ENCODE peak calls at places on chromosomes 12 and 14, in six cellular contexts. V, T, O, G, W and M are unnamed samples. For H3K36me3, the result is how much of the 10 kb centered on the place peaks cover.

GRCh38 chr12:28742791-28743190 is 406.3 kb upstream of the FAR2 start:
- DNase-seq in V (no peak), T (no peak), O (no peak), G (no peak), W (peak), M (no peak)

GRCh38 chr14:20986811-20987210 is 3.0 kb upstream of the METTL17 start:
- DNase-seq in V (no peak), T (no peak), O (no peak), G (no peak), W (peak), M (no peak)

GRCh38 chr12:9651265-9651729 is 18.2 kb upstream of the CLEC2D start:
- DNase-seq in V (no peak), T (no peak), O (no peak), G (no peak), W (peak), M (no peak)

GRCh38 chr14:103693514-103693913 is 21.7 kb downstream of the XRCC3 start:
- DNase-seq in V (peak), T (no peak), O (no peak), G (no peak), W (peak), M (no peak)

GRCh38 chr12:95653761-95654546 is 102.7 kb upstream of the USP44 start:
- DNase-seq in V (no peak), T (no peak), O (no peak), G (no peak), W (peak), M (peak)

GRCh38 chr12:4579305-4580097 is 17.5 kb downstream of the DYRK4 start:
- DNase-seq in V (peak), T (peak), O (peak), G (no peak), W (no peak), M (peak)

GRCh38 chr14:96816281-96816680 is 19.1 kb downstream of the VRK1 start:
- DNase-seq in V (no peak), T (no peak), O (no peak), G (no peak), W (no peak), M (no peak)

GRCh38 chr14:102622262-102622885 is 29.9 kb downstream of the RCOR1 start:
- DNase-seq in V (no peak), T (peak), O (no peak), G (no peak), W (no peak), M (no peak)

DNA sequence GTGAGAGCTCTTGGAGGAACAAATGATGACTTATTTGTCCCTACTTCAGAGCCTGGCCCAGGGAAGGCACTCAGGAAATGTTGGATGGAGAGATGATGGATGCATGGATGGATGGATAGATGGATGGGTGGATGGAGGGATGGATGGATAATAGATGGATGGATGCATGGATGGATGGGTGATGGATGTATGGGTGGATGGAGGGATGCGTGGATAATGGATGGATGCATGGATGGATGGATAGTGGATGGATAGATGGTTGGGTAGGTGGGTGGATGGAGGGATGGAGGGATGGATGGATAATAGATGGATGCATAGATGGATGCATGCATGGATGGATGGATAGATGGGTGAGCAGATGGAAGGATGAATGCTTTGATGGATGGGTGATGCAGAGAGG is 23.2 kb downstream of the GPR68 start:
- DNase-seq in V (no peak), T (no peak), O (no peak), G (no peak), W (no peak), M (no peak)
- H3K36me3 ChIP-seq in V (under half), T (under half), O (under half), G (under half), W (under half), M (under half)

DNA sequence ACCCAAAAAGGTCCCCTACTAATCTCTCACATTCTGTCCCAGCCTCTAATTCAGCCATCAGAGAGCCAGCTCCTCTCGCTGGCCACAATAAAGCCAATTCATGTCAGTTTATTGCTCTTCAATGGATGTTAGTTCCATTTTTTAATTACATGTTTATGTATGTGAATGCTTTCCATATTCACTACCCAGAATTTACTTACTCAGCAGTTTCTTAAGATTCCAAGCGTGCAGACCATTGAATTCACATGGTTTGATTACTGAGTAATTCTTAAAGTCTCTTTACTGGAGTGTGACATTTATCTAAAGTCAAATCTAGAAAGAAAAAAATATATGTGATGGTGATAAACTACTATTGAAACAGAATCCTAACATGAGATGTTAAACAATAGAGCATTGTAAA is 102.2 kb downstream of the LLPH start:
- DNase-seq in V (no peak), T (no peak), O (no peak), G (no peak), W (no peak), M (no peak)
- H3K36me3 ChIP-seq in V (under half), T (under half), O (under half), G (under half), W (under half), M (under half)

DNA sequence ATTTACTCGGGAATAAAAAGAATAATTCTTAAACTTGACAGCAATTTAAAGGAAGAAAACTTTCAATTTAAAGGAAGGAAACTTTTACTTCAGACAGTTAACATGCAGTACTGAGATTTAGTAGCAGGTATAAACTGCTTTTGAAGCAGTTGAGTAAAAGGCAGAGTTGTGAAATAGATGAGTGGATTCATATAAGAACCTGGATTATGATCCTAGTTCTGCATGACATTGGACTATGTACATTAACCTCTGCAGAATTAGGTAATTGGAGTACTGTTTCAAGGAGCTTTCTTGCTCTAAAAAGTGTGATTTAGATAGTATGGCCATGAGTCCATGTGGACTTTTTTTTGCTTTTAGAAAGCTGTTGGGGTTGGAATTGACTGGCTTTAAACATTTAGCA is 29.7 kb downstream of the ATP2A2 start:
- DNase-seq in V (no peak), T (no peak), O (no peak), G (no peak), W (no peak), M (no peak)
- H3K36me3 ChIP-seq in V (under half), T (under half), O (under half), G (under half), W (under half), M (under half)

GRCh38 chr14:30648471-30648870 is 26.4 kb downstream of the SCFD1 start:
- DNase-seq in V (no peak), T (no peak), O (no peak), G (no peak), W (no peak), M (no peak)
- H3K36me3 ChIP-seq in V (under half), T (under half), O (half or more), G (under half), W (under half), M (under half)

GRCh38 chr14:104772707-104773504 is 20.0 kb downstream of the SIVA1 start:
- DNase-seq in V (no peak), T (no peak), O (no peak), G (no peak), W (no peak), M (no peak)

GRCh38 chr14:104770072-104770579 is 17.2 kb downstream of the SIVA1 start:
- DNase-seq in V (no peak), T (no peak), O (no peak), G (no peak), W (no peak), M (no peak)

GRCh38 chr14:104771918-104772706 is 19.2 kb downstream of the SIVA1 start:
- DNase-seq in V (peak), T (no peak), O (no peak), G (no peak), W (no peak), M (no peak)

GRCh38 chr14:104770851-104771272 is 17.9 kb downstream of the SIVA1 start:
- DNase-seq in V (no peak), T (peak), O (no peak), G (no peak), W (no peak), M (no peak)

GRCh38 chr14:104771374-104771773 is 18.4 kb downstream of the SIVA1 start:
- DNase-seq in V (no peak), T (no peak), O (no peak), G (no peak), W (no peak), M (no peak)
- H3K36me3 ChIP-seq in V (under half), T (under half), O (half or more), G (under half), W (under half), M (under half)

GRCh38 chr12:121423682-121424631 is 24.0 kb downstream of the RNF34 start:
- DNase-seq in V (no peak), T (no peak), O (no peak), G (no peak), W (no peak), M (no peak)

GRCh38 chr12:121417847-121418246 is 17.9 kb downstream of the RNF34 start:
- DNase-seq in V (no peak), T (no peak), O (no peak), G (no peak), W (no peak), M (no peak)

GRCh38 chr12:121424632-121424992 is 24.7 kb downstream of the RNF34 start:
- DNase-seq in V (no peak), T (no peak), O (no peak), G (no peak), W (no peak), M (no peak)

GRCh38 chr12:121423253-121423652 is 23.3 kb downstream of the RNF34 start:
- DNase-seq in V (no peak), T (no peak), O (no peak), G (no peak), W (no peak), M (no peak)

DNA sequence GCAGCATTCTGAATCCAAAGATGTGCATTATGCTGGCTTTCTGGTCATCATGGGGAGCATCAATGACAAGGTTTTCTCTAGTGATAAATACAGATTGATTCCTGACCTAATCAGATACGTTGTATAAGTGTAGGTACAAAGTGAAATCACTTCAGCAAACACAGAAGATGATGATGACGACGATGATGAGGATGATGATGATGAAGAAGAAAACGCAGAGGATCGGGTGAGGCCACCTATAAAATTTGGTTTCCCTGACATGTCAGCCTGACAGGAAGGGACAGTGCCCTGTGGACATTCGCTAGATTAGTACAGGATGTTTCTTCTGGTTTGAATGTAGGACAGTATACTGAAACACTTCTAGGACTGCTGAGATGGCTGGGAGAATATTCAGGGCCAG is 20.2 kb downstream of the RNF34 start:
- DNase-seq in V (no peak), T (no peak), O (no peak), G (no peak), W (no peak), M (no peak)
- H3K36me3 ChIP-seq in V (under half), T (under half), O (half or more), G (half or more), W (under half), M (under half)

GRCh38 chr12:105220150-105220928 is 15.6 kb downstream of the APPL2 start:
- DNase-seq in V (no peak), T (no peak), O (no peak), G (no peak), W (no peak), M (no peak)
- H3K36me3 ChIP-seq in V (under half), T (under half), O (under half), G (under half), W (under half), M (under half)

GRCh38 chr14:71021347-71022014 is 114.2 kb downstream of the PCNX1 start:
- DNase-seq in V (no peak), T (no peak), O (no peak), G (no peak), W (peak), M (no peak)

GRCh38 chr14:71022939-71023338 is 115.7 kb downstream of the PCNX1 start:
- DNase-seq in V (no peak), T (no peak), O (no peak), G (no peak), W (no peak), M (no peak)

DNA sequence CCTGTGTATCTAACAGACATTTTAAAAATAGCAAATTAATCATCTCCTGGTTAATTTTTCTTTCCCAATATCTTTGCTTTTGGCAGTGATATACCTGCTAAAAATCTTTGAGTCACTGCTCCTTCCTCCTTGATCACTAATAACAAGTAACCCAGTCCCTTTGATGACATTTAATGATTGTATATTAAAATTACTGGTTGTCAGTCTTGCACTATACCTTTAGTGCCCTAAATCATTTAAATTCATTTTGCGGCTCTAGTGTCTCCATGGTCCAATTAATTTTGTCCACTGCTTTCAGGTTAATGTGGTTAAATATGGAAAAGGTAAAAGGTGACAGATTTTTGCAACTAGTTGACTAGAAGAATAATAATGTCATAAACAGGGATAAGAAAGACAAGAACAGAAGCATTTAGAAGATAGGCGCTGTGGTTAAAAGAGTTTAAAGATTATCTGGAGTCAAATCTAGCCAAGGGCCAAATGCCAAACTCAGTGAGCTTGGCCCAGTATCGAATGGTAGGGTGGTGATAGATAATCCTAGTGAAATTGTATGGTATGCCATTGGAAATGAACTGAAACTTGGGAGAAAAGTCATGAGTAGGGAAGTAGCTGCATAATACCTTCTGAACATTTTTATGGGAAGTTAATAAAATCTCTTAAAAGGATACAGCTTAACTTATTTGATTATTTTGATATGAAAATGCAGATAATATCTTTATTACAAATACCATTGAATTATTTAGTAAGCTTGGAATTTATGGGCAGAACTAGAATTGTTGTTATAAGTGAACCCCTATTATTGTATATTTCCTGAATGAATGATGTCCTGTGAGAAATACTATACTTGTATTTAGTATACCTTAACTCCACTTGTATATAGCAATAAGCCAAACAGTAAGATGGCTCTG is 115.0 kb downstream of the PCNX1 start:
- DNase-seq in V (no peak), T (no peak), O (no peak), G (no peak), W (no peak), M (no peak)
- H3K36me3 ChIP-seq in V (under half), T (under half), O (under half), G (under half), W (under half), M (under half)

GRCh38 chr12:57300961-57301584 is 50.1 kb upstream of the STAC3 start:
- DNase-seq in V (no peak), T (no peak), O (no peak), G (no peak), W (no peak), M (no peak)
- H3K36me3 ChIP-seq in V (under half), T (under half), O (under half), G (under half), W (under half), M (under half)